ENCODE peak calls at places on chromosomes 3 and 15, in six cellular contexts. L, B, X, P, Y and O are unnamed samples.

GRCh38 chr3:133478624-133479023 is 78.8 kb downstream of the BFSP2 start:
- DNase-seq in L (no peak), B (no peak), X (no peak), P (no peak), Y (no peak), O (no peak)

GRCh38 chr3:99505646-99506269 is 132.6 kb upstream of the COL8A1 start:
- DNase-seq in L (no peak), B (no peak), X (peak; percentile 96), P (peak; percentile 78), Y (no peak), O (peak; percentile 99)

GRCh38 chr3:145807990-145808389 is 353.0 kb downstream of the PLOD2 start:
- DNase-seq in L (no peak), B (no peak), X (peak; percentile 6), P (no peak), Y (no peak), O (peak; percentile 5)

GRCh38 chr3:116020495-116020894 is 397.2 kb downstream of the GAP43 start:
- DNase-seq in L (no peak), B (no peak), X (no peak), P (no peak), Y (no peak), O (peak; percentile 68)

GRCh38 chr3:188508454-188508853 is 354.5 kb downstream of the LPP start:
- DNase-seq in L (no peak), B (no peak), X (no peak), P (no peak), Y (no peak), O (no peak)

GRCh38 chr3:17979248-17979647 is 236.8 kb upstream of the TBC1D5 start:
- DNase-seq in L (no peak), B (no peak), X (no peak), P (no peak), Y (no peak), O (no peak)

GRCh38 chr3:98596902-98597500 is 3.6 kb upstream of the CPOX start:
- DNase-seq in L (no peak), B (no peak), X (peak; percentile 34), P (peak; percentile 82), Y (no peak), O (peak; percentile 49)

GRCh38 chr3:55402886-55403605 is 84.1 kb downstream of the WNT5A start:
- DNase-seq in L (no peak), B (no peak), X (peak; percentile 66), P (peak; percentile 9), Y (no peak), O (peak; percentile 27)

GRCh38 chr3:153273767-153274443 is 111.9 kb downstream of the RAP2B start:
- DNase-seq in L (no peak), B (no peak), X (peak; percentile 76), P (peak; percentile 21), Y (no peak), O (no peak)

GRCh38 chr3:157081681-157082210 is 78.2 kb downstream of the CCNL1 start:
- DNase-seq in L (peak; percentile 96), B (peak; percentile 96), X (peak; percentile 94), P (peak; percentile 90), Y (peak; percentile 100), O (peak; percentile 97)

GRCh38 chr3:12127366-12127765 is 31.3 kb downstream of the TIMP4 start:
- DNase-seq in L (no peak), B (no peak), X (no peak), P (peak; percentile 10), Y (no peak), O (no peak)

GRCh38 chr3:194632211-194632982 is 822 bp downstream of the TMEM44 start:
- DNase-seq in L (no peak), B (no peak), X (peak; percentile 38), P (peak; percentile 24), Y (no peak), O (no peak)

GRCh38 chr3:176055851-176056250 is 1141.4 kb downstream of the TBL1XR1 start:
- DNase-seq in L (no peak), B (no peak), X (no peak), P (no peak), Y (no peak), O (no peak)

GRCh38 chr3:48898383-48899234 is at the start of gene SLC25A20:
- DNase-seq in L (peak; percentile 97), B (peak; percentile 57), X (peak; percentile 78), P (peak; percentile 98), Y (peak; percentile 95), O (peak; percentile 82)

GRCh38 chr3:183210341-183210740 is 42.7 kb upstream of the B3GNT5 start:
- DNase-seq in L (no peak), B (no peak), X (no peak), P (peak; percentile 17), Y (no peak), O (no peak)

GRCh38 chr3:27752926-27753325 is 30.8 kb upstream of the EOMES start:
- DNase-seq in L (no peak), B (no peak), X (no peak), P (no peak), Y (no peak), O (no peak)

GRCh38 chr15:73560501-73561117 is 72.6 kb downstream of the NPTN start:
- DNase-seq in L (no peak), B (no peak), X (peak; percentile 84), P (peak; percentile 86), Y (no peak), O (peak; percentile 83)

GRCh38 chr3:4356642-4357041 is 53.5 kb downstream of the SETMAR start:
- DNase-seq in L (no peak), B (no peak), X (no peak), P (no peak), Y (no peak), O (no peak)

GRCh38 chr15:101148166-101148880 is 103.5 kb downstream of the CHSY1 start:
- DNase-seq in L (no peak), B (no peak), X (no peak), P (no peak), Y (no peak), O (no peak)

GRCh38 chr3:98623572-98624280 is 30.3 kb upstream of the CPOX start:
- DNase-seq in L (no peak), B (no peak), X (no peak), P (no peak), Y (no peak), O (no peak)

GRCh38 chr15:98263787-98264186 is 303.3 kb downstream of the ARRDC4 start:
- DNase-seq in L (no peak), B (no peak), X (no peak), P (no peak), Y (no peak), O (no peak)

GRCh38 chr3:28739647-28740046 is 391.0 kb upstream of the AZI2 start:
- DNase-seq in L (no peak), B (no peak), X (no peak), P (no peak), Y (no peak), O (no peak)

GRCh38 chr15:88491158-88491557 is 23.6 kb downstream of the MRPS11 start:
- DNase-seq in L (peak; percentile 55), B (no peak), X (no peak), P (peak; percentile 8), Y (no peak), O (no peak)

GRCh38 chr15:65212097-65212496 is 824 bp upstream of the CILP start:
- DNase-seq in L (peak; percentile 69), B (no peak), X (no peak), P (peak; percentile 35), Y (peak; percentile 71), O (no peak)

GRCh38 chr3:195123196-195123805 is 147.7 kb downstream of the XXYLT1 start:
- DNase-seq in L (peak; percentile 53), B (no peak), X (peak; percentile 32), P (no peak), Y (no peak), O (peak; percentile 52)

GRCh38 chr3:147652682-147653081 is 243.5 kb downstream of the ZIC1 start:
- DNase-seq in L (no peak), B (no peak), X (peak; percentile 1), P (peak; percentile 22), Y (no peak), O (no peak)

GRCh38 chr3:123390865-123391613 is 57.9 kb downstream of the ADCY5 start:
- DNase-seq in L (no peak), B (no peak), X (no peak), P (no peak), Y (no peak), O (no peak)

GRCh38 chr3:172595648-172596393 is 72.6 kb upstream of the TNFSF10 start:
- DNase-seq in L (no peak), B (peak; percentile 11), X (peak; percentile 40), P (peak; percentile 82), Y (no peak), O (peak; percentile 67)

GRCh38 chr3:139319428-139320402 is 24.1 kb upstream of the MRPS22 start:
- DNase-seq in L (peak; percentile 86), B (no peak), X (no peak), P (no peak), Y (peak; percentile 85), O (no peak)

DNA sequence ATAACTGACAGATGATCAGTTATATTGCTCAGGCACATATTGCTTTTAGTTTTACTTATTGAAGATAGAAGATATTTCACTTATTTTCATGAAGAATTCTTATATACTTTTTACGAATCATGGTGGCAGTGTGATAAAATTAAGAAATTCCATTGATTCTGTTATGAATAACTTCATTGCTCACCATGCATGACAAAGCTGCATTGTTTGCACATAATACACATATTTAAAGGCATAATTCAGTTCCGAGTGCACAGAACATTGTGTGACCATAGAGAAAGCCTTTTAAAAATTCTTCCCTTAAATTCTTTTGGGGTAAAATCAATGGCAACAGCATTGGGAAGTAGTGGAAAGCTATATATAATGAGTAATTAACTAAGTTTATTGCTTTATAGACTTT is 82.5 kb upstream of the NAALADL2 start:
- DNase-seq in L (no peak), B (no peak), X (no peak), P (peak; percentile 52), Y (no peak), O (no peak)
- H3K14ac ChIP-seq in L (no peak overlapping the region), B (no peak overlapping the region), X (no peak overlapping the region), P (no peak overlapping the region), Y (no peak overlapping the region), O (no peak overlapping the region)

DNA sequence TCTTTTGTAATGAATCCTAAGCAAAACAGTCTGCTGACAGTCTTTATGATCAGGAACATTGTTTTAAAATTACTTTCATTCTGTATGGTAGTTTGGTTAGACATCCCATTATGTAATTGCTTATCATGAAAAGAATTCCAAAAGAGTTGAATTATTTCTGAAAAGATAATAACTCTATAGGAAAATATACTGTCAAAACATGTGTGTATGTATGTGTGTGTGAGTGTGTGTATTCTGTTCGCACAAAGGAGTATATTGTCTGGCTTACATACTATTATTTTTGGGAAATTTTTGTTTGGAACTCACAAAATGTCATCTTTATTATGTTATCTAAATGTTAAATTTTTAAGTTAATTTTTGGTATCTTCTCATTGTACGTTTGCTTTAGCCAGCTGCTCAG is 1075.9 kb downstream of the ZPLD1 start:
- DNase-seq in L (no peak), B (no peak), X (no peak), P (no peak), Y (no peak), O (no peak)
- H3K14ac ChIP-seq in L (no peak overlapping the region), B (no peak overlapping the region), X (no peak overlapping the region), P (no peak overlapping the region), Y (no peak overlapping the region), O (no peak overlapping the region)

GRCh38 chr3:8516783-8517182 is 15.2 kb downstream of the LMCD1 start:
- DNase-seq in L (no peak), B (no peak), X (no peak), P (no peak), Y (no peak), O (no peak)
- H3K14ac ChIP-seq in L (no peak overlapping the region), B (no peak overlapping the region), X (no peak overlapping the region), P (no peak overlapping the region), Y (no peak overlapping the region), O (no peak overlapping the region)

DNA sequence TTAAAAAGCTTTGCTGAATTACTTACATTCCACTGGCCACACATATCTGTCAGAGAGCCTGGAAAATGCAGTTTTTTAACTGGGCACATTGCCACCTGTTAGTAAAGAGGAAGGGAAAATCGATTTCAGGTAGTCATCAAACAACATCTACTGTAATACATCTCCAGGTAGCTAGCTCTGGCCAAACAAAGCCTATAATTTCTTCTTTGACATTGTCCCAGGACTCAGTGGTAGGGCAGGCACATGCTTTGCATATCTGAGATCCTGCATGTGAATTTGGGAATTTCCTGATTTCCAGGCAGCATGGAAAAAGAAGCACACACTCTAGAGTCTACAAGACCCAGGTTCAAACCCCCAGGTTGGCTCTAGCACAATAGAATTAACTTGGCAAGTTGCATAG is 480.7 kb upstream of the SUCLG2 start:
- DNase-seq in L (no peak), B (no peak), X (no peak), P (peak; percentile 37), Y (no peak), O (no peak)
- H3K14ac ChIP-seq in L (no peak overlapping the region), B (no peak overlapping the region), X (no peak overlapping the region), P (no peak overlapping the region), Y (no peak overlapping the region), O (no peak overlapping the region)